ENCODE peak calls at places on chromosomes 1 and 21, in eight cellular contexts. P is adrenal gland, L is Karpas-422, D is esophagus squamous epithelium, Z is right lobe of liver, S is breast epithelium, X is H9, H is lower lobe of right lung. O is an unnamed sample. For H3K9me3 and H3K4me1, the result is how much of the 10 kb centered on the place peaks cover.

GRCh38 chr1:183689770-183690204 is 36.7 kb upstream of the APOBEC4 start:
- DNase-seq in P (no peak), L (peak), D (no peak), Z (no peak), S (no peak), X (no peak), H (no peak), O (no peak)

GRCh38 chr21:15967661-15968060 is 237.9 kb downstream of the USP25 start:
- DNase-seq in P (no peak), L (no peak), D (no peak), Z (no peak), S (no peak), X (no peak), H (no peak), O (no peak)

GRCh38 chr1:197065549-197065948 is 1.5 kb downstream of the F13B start:
- DNase-seq in P (no peak), L (no peak), D (no peak), Z (no peak), S (no peak), X (no peak), H (no peak), O (no peak)

GRCh38 chr1:37858931-37859506 is 373 bp downstream of the MTF1 start:
- DNase-seq in P (no peak), L (peak), D (no peak), Z (no peak), S (no peak), X (no peak), H (no peak), O (no peak)

GRCh38 chr1:11967028-11967547 is 13.2 kb upstream of the MFN2 start:
- DNase-seq in P (no peak), L (peak), D (no peak), Z (peak), S (no peak), X (peak), H (no peak), O (no peak)

GRCh38 chr1:234731371-234732085 is 121.5 kb upstream of the IRF2BP2 start:
- DNase-seq in P (no peak), L (no peak), D (no peak), Z (no peak), S (no peak), X (no peak), H (no peak), O (peak)

GRCh38 chr1:10178602-10179407 is 31.6 kb upstream of the KIF1B start:
- DNase-seq in P (no peak), L (no peak), D (no peak), Z (no peak), S (no peak), X (no peak), H (no peak), O (no peak)

GRCh38 chr1:35561972-35562680 is 4.5 kb downstream of the NCDN start:
- DNase-seq in P (no peak), L (no peak), D (no peak), Z (peak), S (no peak), X (no peak), H (no peak), O (no peak)

GRCh38 chr21:36976882-36977651 is 10.6 kb upstream of the HLCS start:
- DNase-seq in P (no peak), L (peak), D (no peak), Z (no peak), S (no peak), X (peak), H (no peak), O (peak)

GRCh38 chr1:71853391-71853790 is 428.9 kb downstream of the NEGR1 start:
- DNase-seq in P (no peak), L (no peak), D (no peak), Z (no peak), S (no peak), X (no peak), H (no peak), O (no peak)

GRCh38 chr1:3011631-3012510 is 9.4 kb upstream of the ACTRT2 start:
- DNase-seq in P (no peak), L (no peak), D (no peak), Z (no peak), S (no peak), X (no peak), H (peak), O (no peak)

GRCh38 chr1:22291926-22292788 is 149.3 kb upstream of the WNT4 start:
- DNase-seq in P (peak), L (no peak), D (no peak), Z (no peak), S (no peak), X (no peak), H (no peak), O (no peak)

GRCh38 chr1:109959974-109960744 is 24.4 kb upstream of the AHCYL1 start:
- DNase-seq in P (no peak), L (no peak), D (no peak), Z (no peak), S (no peak), X (peak), H (no peak), O (peak)

GRCh38 chr1:248268178-248268577 is 9.6 kb downstream of the OR2T33 start:
- DNase-seq in P (no peak), L (no peak), D (no peak), Z (no peak), S (no peak), X (no peak), H (no peak), O (no peak)

GRCh38 chr1:18948913-18949688 is 7.4 kb downstream of the IFFO2 start:
- DNase-seq in P (no peak), L (no peak), D (no peak), Z (peak), S (peak), X (no peak), H (peak), O (no peak)

GRCh38 chr1:235244969-235245592 is 82.9 kb downstream of the ARID4B start:
- DNase-seq in P (no peak), L (no peak), D (no peak), Z (no peak), S (no peak), X (no peak), H (no peak), O (no peak)

GRCh38 chr1:215987092-215987855 is 420.2 kb downstream of the KCTD3 start:
- DNase-seq in P (no peak), L (no peak), D (no peak), Z (no peak), S (no peak), X (no peak), H (no peak), O (no peak)

GRCh38 chr1:36508257-36508656 is 25.5 kb upstream of the CSF3R start:
- DNase-seq in P (no peak), L (no peak), D (no peak), Z (no peak), S (no peak), X (no peak), H (no peak), O (no peak)

GRCh38 chr1:171655215-171656116 is 3.0 kb upstream of the MYOC start:
- DNase-seq in P (peak), L (peak), D (no peak), Z (peak), S (no peak), X (peak), H (peak), O (no peak)

GRCh38 chr21:15667010-15667409 is 62.8 kb upstream of the USP25 start:
- DNase-seq in P (no peak), L (no peak), D (no peak), Z (no peak), S (no peak), X (no peak), H (no peak), O (no peak)

GRCh38 chr1:85494074-85494956 is 29.4 kb upstream of the DDAH1 start:
- DNase-seq in P (no peak), L (peak), D (no peak), Z (no peak), S (no peak), X (no peak), H (no peak), O (no peak)

GRCh38 chr1:27785763-27786162 is 12.7 kb downstream of the STX12 start:
- DNase-seq in P (no peak), L (no peak), D (no peak), Z (no peak), S (no peak), X (no peak), H (no peak), O (no peak)

GRCh38 chr1:155123801-155124200 is 3.9 kb upstream of the EFNA1 start:
- DNase-seq in P (no peak), L (no peak), D (no peak), Z (no peak), S (no peak), X (no peak), H (no peak), O (peak)

GRCh38 chr1:234745844-234746797 is 136.1 kb upstream of the IRF2BP2 start:
- DNase-seq in P (no peak), L (no peak), D (no peak), Z (no peak), S (no peak), X (no peak), H (no peak), O (peak)

GRCh38 chr21:32593690-32594089 is 8.4 kb upstream of the TCP10L start:
- DNase-seq in P (no peak), L (no peak), D (no peak), Z (no peak), S (no peak), X (no peak), H (no peak), O (no peak)

GRCh38 chr1:228211091-228211870 is 3.4 kb downstream of the OBSCN start:
- DNase-seq in P (no peak), L (no peak), D (no peak), Z (no peak), S (peak), X (no peak), H (peak), O (no peak)

GRCh38 chr1:212229654-212230053 is 55.6 kb upstream of the PPP2R5A start:
- DNase-seq in P (no peak), L (no peak), D (no peak), Z (no peak), S (no peak), X (no peak), H (no peak), O (no peak)

GRCh38 chr1:67634396-67634935 is 50.5 kb upstream of the GADD45A start:
- DNase-seq in P (no peak), L (no peak), D (no peak), Z (no peak), S (no peak), X (no peak), H (no peak), O (no peak)

GRCh38 chr1:61797045-61797755 is 54.9 kb downstream of the PATJ start:
- DNase-seq in P (no peak), L (no peak), D (no peak), Z (no peak), S (no peak), X (no peak), H (no peak), O (no peak)

GRCh38 chr1:165288301-165289120 is 68.0 kb downstream of the LMX1A start:
- DNase-seq in P (no peak), L (peak), D (no peak), Z (peak), S (no peak), X (no peak), H (no peak), O (no peak)

GRCh38 chr21:24147674-24148073 is 1459.6 kb downstream of the MRPL39 start:
- DNase-seq in P (no peak), L (no peak), D (no peak), Z (no peak), S (no peak), X (no peak), H (no peak), O (no peak)

GRCh38 chr1:6794164-6794563 is 8.9 kb downstream of the CAMTA1 start:
- DNase-seq in P (no peak), L (peak), D (no peak), Z (no peak), S (no peak), X (no peak), H (no peak), O (no peak)

GRCh38 chr1:81446006-81446669 is 354.6 kb upstream of the ADGRL2 start:
- DNase-seq in P (no peak), L (no peak), D (no peak), Z (peak), S (peak), X (no peak), H (no peak), O (no peak)

GRCh38 chr1:208004851-208005250 is 93.9 kb upstream of the CD34 start:
- DNase-seq in P (no peak), L (no peak), D (no peak), Z (no peak), S (no peak), X (no peak), H (no peak), O (peak)

GRCh38 chr21:27423906-27424595 is 457.2 kb upstream of the ADAMTS5 start:
- DNase-seq in P (no peak), L (no peak), D (no peak), Z (no peak), S (no peak), X (peak), H (no peak), O (no peak)

GRCh38 chr1:51192213-51192843 is 43.7 kb upstream of the RNF11 start:
- DNase-seq in P (peak), L (peak), D (no peak), Z (peak), S (peak), X (peak), H (peak), O (peak)

GRCh38 chr21:37849703-37850102 is 66.6 kb downstream of the KCNJ6 start:
- DNase-seq in P (no peak), L (no peak), D (no peak), Z (no peak), S (no peak), X (no peak), H (no peak), O (peak)

GRCh38 chr1:214404571-214405213 is 123.7 kb downstream of the SMYD2 start:
- DNase-seq in P (no peak), L (no peak), D (no peak), Z (no peak), S (no peak), X (peak), H (no peak), O (peak)
- H3K27ac ChIP-seq in P (no peak), L (no peak), D (no peak), Z (no peak), S (peak), X (peak), H (no peak), O (peak)

GRCh38 chr1:75132421-75133381 is 1.5 kb upstream of the LHX8 start:
- DNase-seq in P (no peak), L (no peak), D (no peak), Z (no peak), S (no peak), X (no peak), H (no peak), O (no peak)

GRCh38 chr1:75130312-75130677 is 3.9 kb upstream of the LHX8 start:
- DNase-seq in P (no peak), L (no peak), D (no peak), Z (no peak), S (no peak), X (peak), H (no peak), O (no peak)

GRCh38 chr1:75131593-75132420 is 2.4 kb upstream of the LHX8 start:
- DNase-seq in P (no peak), L (no peak), D (no peak), Z (no peak), S (no peak), X (no peak), H (no peak), O (no peak)

GRCh38 chr1:75129660-75130311 is 4.4 kb upstream of the LHX8 start:
- DNase-seq in P (no peak), L (no peak), D (no peak), Z (no peak), S (no peak), X (no peak), H (no peak), O (no peak)

GRCh38 chr1:75130865-75131592 is 3.2 kb upstream of the LHX8 start:
- DNase-seq in P (no peak), L (no peak), D (no peak), Z (no peak), S (no peak), X (peak), H (no peak), O (no peak)
- H3K9me3 ChIP-seq in P (under half), L (under half), D (under half), Z (under half), S (under half), X (under half), H (under half), O (under half)

GRCh38 chr1:181095260-181095659 is 6.8 kb downstream of the IER5 start:
- DNase-seq in P (no peak), L (no peak), D (no peak), Z (no peak), S (no peak), X (no peak), H (no peak), O (no peak)

GRCh38 chr1:181094402-181094801 is 5.9 kb downstream of the IER5 start:
- DNase-seq in P (no peak), L (no peak), D (no peak), Z (no peak), S (no peak), X (no peak), H (no peak), O (no peak)

GRCh38 chr1:181094813-181095212 is 6.3 kb downstream of the IER5 start:
- DNase-seq in P (no peak), L (no peak), D (no peak), Z (no peak), S (no peak), X (no peak), H (no peak), O (peak)

GRCh38 chr1:181097242-181097641 is 8.7 kb downstream of the IER5 start:
- DNase-seq in P (no peak), L (no peak), D (no peak), Z (no peak), S (no peak), X (no peak), H (no peak), O (peak)

GRCh38 chr1:181095763-181096184 is 7.3 kb downstream of the IER5 start:
- DNase-seq in P (no peak), L (no peak), D (no peak), Z (no peak), S (no peak), X (no peak), H (no peak), O (no peak)
- H3K4me1 ChIP-seq in P (under half), L (under half), D (half or more), Z (under half), S (under half), X (under half), H (half or more), O (half or more)

GRCh38 chr1:162007485-162007884 is 16.2 kb downstream of the OLFML2B start:
- DNase-seq in P (no peak), L (no peak), D (no peak), Z (no peak), S (no peak), X (no peak), H (no peak), O (no peak)
- H3K27ac ChIP-seq in P (no peak), L (no peak), D (no peak), Z (no peak), S (no peak), X (no peak), H (no peak), O (no peak)

GRCh38 chr21:42611852-42612251 is 41.6 kb upstream of the PDE9A start:
- DNase-seq in P (no peak), L (no peak), D (no peak), Z (no peak), S (no peak), X (no peak), H (no peak), O (no peak)
- H3K9me3 ChIP-seq in P (under half), L (under half), D (under half), Z (under half), S (under half), X (under half), H (under half), O (under half)

GRCh38 chr1:168084396-168085231 is 52.1 kb downstream of the GPR161 start:
- DNase-seq in P (peak), L (peak), D (no peak), Z (no peak), S (no peak), X (peak), H (peak), O (no peak)

GRCh38 chr1:168082008-168082876 is 54.5 kb downstream of the GPR161 start:
- DNase-seq in P (peak), L (peak), D (no peak), Z (peak), S (peak), X (peak), H (peak), O (peak)

GRCh38 chr1:168081373-168082007 is 55.2 kb downstream of the GPR161 start:
- DNase-seq in P (no peak), L (no peak), D (no peak), Z (no peak), S (no peak), X (no peak), H (no peak), O (peak)

GRCh38 chr1:168085401-168085872 is 51.3 kb downstream of the GPR161 start:
- DNase-seq in P (peak), L (no peak), D (no peak), Z (no peak), S (no peak), X (no peak), H (no peak), O (no peak)

DNA sequence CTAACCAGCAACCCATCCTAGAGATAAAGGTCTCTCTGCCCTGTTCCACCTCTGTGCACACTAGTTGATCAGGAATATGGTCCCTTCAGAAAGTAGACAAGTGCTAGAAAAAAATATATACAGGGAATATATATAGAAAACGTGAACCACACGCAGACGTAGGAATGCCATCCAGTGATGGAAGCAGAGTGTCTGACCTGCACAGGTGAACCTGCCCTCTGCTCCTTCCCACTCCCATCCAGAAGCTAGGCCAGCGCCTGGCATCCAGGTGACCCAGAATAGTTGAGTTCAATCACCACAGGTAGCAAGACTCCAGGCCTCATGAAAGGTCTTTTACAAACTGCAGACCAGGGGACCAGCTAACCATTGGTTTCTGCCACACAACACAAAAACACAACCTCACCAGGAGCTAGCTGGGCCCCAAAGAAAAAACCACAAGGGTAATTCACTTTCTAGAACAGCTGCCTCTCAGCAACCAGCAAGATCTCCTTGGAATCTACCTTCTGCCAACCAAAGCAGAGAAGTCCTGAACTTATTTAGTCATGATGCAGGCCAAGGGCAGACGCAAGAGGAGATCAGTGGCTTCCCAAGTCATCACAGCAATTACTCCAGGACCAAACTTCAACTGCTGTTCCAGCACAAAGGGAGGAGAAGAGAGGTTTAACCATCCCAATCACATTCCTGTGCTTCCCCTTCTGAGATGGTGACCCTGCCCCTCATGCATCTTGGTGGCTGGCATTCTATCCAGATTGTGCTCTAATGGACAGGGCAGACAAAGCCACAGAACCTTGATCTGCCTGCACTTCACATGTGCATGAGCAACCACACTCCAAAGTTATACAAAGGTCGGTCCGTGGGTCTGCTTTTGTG is 53.0 kb downstream of the GPR161 start:
- DNase-seq in P (no peak), L (no peak), D (no peak), Z (no peak), S (no peak), X (no peak), H (no peak), O (no peak)
- H3K4me1 ChIP-seq in P (under half), L (under half), D (under half), Z (under half), S (under half), X (under half), H (under half), O (under half)

GRCh38 chr1:241532173-241532553 is at the start of gene KMO:
- DNase-seq in P (no peak), L (no peak), D (no peak), Z (peak), S (no peak), X (no peak), H (no peak), O (no peak)
- H3K27ac ChIP-seq in P (peak), L (peak), D (peak), Z (peak), S (peak), X (no peak), H (peak), O (no peak)

DNA sequence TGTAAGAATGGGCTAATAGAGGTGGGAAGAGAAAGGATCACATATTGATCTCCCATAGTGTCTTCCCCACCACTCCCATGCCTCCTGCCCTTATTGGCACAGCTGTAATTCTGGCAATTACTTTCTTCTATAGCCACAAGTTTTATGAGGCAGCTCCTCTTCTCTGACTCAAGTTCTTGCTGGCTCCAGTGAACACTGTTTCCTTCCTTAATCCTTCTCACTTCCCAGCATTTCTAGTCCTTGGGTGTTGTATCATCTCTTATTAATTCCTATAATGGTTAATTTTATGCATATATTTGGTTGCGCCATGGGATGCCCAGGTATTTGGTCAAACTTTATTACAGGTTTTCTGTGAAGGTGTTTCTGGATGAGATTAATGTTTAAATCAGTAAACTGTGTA is 103.3 kb downstream of the MRPL39 start:
- DNase-seq in P (no peak), L (no peak), D (no peak), Z (no peak), S (no peak), X (no peak), H (no peak), O (no peak)
- H3K9me3 ChIP-seq in P (under half), L (under half), D (under half), Z (under half), S (under half), X (under half), H (under half), O (under half)

O was measured in SJSA1.